ENCODE peak calls at places on chromosome 6, in six cellular contexts. K is body of pancreas, C is heart right ventricle, R is right atrium auricular region, N is tibial artery, F is gastrocnemius medialis. S is an unnamed sample.

GRCh38 chr6:25280617-25280990 is 1.4 kb downstream of the CARMIL1 start:
- DNase-seq in K (peak), C (no peak), R (no peak), N (no peak), F (no peak), S (no peak)

GRCh38 chr6:22681761-22682160 is 112.4 kb downstream of the HDGFL1 start:
- DNase-seq in K (no peak), C (no peak), R (no peak), N (no peak), F (no peak), S (no peak)

GRCh38 chr6:43970913-43971775 is 156.1 kb downstream of the MRPL14 start:
- DNase-seq in K (peak), C (no peak), R (no peak), N (no peak), F (peak), S (no peak)

GRCh38 chr6:143328885-143329284 is 121.6 kb downstream of the ADAT2 start:
- DNase-seq in K (no peak), C (no peak), R (no peak), N (no peak), F (no peak), S (no peak)

GRCh38 chr6:137089305-137089704 is 44.5 kb upstream of the IL20RA start:
- DNase-seq in K (peak), C (no peak), R (no peak), N (no peak), F (no peak), S (no peak)

GRCh38 chr6:32842021-32842650 is 1.7 kb downstream of the PSMB8 start:
- DNase-seq in K (no peak), C (no peak), R (no peak), N (no peak), F (no peak), S (no peak)

GRCh38 chr6:35955970-35956369 is 35.1 kb upstream of the SRPK1 start:
- DNase-seq in K (no peak), C (no peak), R (no peak), N (no peak), F (no peak), S (no peak)

GRCh38 chr6:160510976-160511617 is 153.0 kb downstream of the LPA start:
- DNase-seq in K (no peak), C (no peak), R (no peak), N (no peak), F (no peak), S (no peak)

GRCh38 chr6:144897441-144897921 is 612.3 kb downstream of the UTRN start:
- DNase-seq in K (no peak), C (no peak), R (no peak), N (no peak), F (no peak), S (no peak)

GRCh38 chr6:107698146-107698545 is 126.0 kb downstream of the SCML4 start:
- DNase-seq in K (no peak), C (no peak), R (no peak), N (no peak), F (no peak), S (no peak)

GRCh38 chr6:25041676-25042598 is 106.2 kb upstream of the RIPOR2 start:
- DNase-seq in K (no peak), C (no peak), R (no peak), N (no peak), F (no peak), S (peak)

GRCh38 chr6:36467625-36468024 is 24.8 kb downstream of the KCTD20 start:
- DNase-seq in K (no peak), C (no peak), R (no peak), N (no peak), F (no peak), S (no peak)

GRCh38 chr6:87879144-87879861 is 168.3 kb upstream of the SPACA1 start:
- DNase-seq in K (no peak), C (no peak), R (no peak), N (no peak), F (no peak), S (no peak)

GRCh38 chr6:30263734-30264133 is 50.5 kb upstream of the TRIM26 start:
- DNase-seq in K (no peak), C (no peak), R (no peak), N (no peak), F (no peak), S (no peak)

GRCh38 chr6:142302427-142303190 is 802 bp downstream of the ADGRG6 start:
- DNase-seq in K (no peak), C (no peak), R (no peak), N (no peak), F (no peak), S (no peak)

GRCh38 chr6:52087498-52087999 is at the start of gene PKHD1:
- DNase-seq in K (peak), C (no peak), R (no peak), N (no peak), F (no peak), S (no peak)

GRCh38 chr6:23601811-23602340 is 524.1 kb upstream of the NRSN1 start:
- DNase-seq in K (no peak), C (no peak), R (no peak), N (no peak), F (no peak), S (no peak)

GRCh38 chr6:20746805-20747204 is 212.5 kb downstream of the CDKAL1 start:
- DNase-seq in K (no peak), C (no peak), R (no peak), N (no peak), F (no peak), S (no peak)

GRCh38 chr6:55866110-55866509 is 9.3 kb downstream of the BMP5 start:
- DNase-seq in K (no peak), C (no peak), R (no peak), N (no peak), F (no peak), S (no peak)

GRCh38 chr6:164130151-164130550 is 715.6 kb downstream of the QKI start:
- DNase-seq in K (no peak), C (no peak), R (no peak), N (no peak), F (peak), S (no peak)

GRCh38 chr6:160661129-160661723 is 2.8 kb downstream of the LPA start:
- DNase-seq in K (no peak), C (no peak), R (no peak), N (no peak), F (no peak), S (no peak)

GRCh38 chr6:40164345-40164755 is 230.1 kb upstream of the MOCS1 start:
- DNase-seq in K (no peak), C (no peak), R (no peak), N (no peak), F (peak), S (no peak)

GRCh38 chr6:150253489-150253888 is 110.6 kb downstream of the PPP1R14C start:
- DNase-seq in K (no peak), C (no peak), R (no peak), N (no peak), F (no peak), S (no peak)

GRCh38 chr6:37838209-37838921 is 18.8 kb downstream of the ZFAND3 start:
- DNase-seq in K (no peak), C (no peak), R (no peak), N (no peak), F (no peak), S (no peak)

GRCh38 chr6:8057793-8058192 is 6.4 kb downstream of the BLOC1S5 start:
- DNase-seq in K (no peak), C (no peak), R (no peak), N (no peak), F (no peak), S (no peak)

GRCh38 chr6:157181649-157182048 is 141.7 kb downstream of the TMEM242 start:
- DNase-seq in K (no peak), C (no peak), R (no peak), N (no peak), F (no peak), S (no peak)

GRCh38 chr6:124819340-124819739 is 142.9 kb upstream of the RNF217 start:
- DNase-seq in K (no peak), C (no peak), R (no peak), N (no peak), F (no peak), S (no peak)

GRCh38 chr6:119974430-119975159 is 625.0 kb upstream of the MAN1A1 start:
- DNase-seq in K (no peak), C (no peak), R (no peak), N (no peak), F (no peak), S (no peak)

GRCh38 chr6:119980802-119981201 is 631.2 kb upstream of the MAN1A1 start:
- DNase-seq in K (no peak), C (no peak), R (no peak), N (no peak), F (no peak), S (no peak)

GRCh38 chr6:119979862-119980261 is 630.3 kb upstream of the MAN1A1 start:
- DNase-seq in K (no peak), C (no peak), R (no peak), N (no peak), F (no peak), S (no peak)

DNA sequence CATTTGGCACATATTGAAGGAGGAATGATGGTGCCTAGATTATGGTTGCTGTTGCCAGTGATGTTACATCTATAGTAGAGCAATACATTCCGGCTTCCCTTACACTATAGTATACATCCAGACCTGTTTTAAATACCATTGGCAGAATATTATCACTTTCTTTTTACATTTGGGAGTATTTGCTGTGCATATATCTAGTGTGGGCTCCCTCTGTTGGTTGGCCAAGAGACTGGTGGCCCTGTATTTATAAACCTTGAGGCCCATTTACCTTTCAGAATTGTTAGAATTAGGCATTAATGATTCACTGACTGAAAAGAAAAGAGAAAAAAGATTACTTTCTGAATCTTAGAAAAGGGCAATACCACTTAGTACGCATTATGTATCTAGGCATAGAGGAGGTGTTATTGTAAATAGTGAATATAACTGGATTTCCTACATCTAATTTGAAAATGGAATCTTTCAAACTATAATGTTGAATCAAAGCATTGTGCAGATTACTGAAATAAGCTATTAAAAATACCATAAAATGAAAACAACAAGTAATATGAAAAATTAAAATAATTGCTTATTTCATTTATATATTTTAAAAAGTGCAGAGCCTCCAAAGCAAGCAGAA is 628.8 kb upstream of the MAN1A1 start:
- DNase-seq in K (peak), C (no peak), R (no peak), N (no peak), F (no peak), S (no peak)
- TF ChIP-seq CTCF in K (peak), C (no peak), R (no peak), N (peak), F (no peak), S (peak)

GRCh38 chr6:128241221-128241620 is 279.2 kb downstream of the PTPRK start:
- DNase-seq in K (no peak), C (no peak), R (no peak), N (no peak), F (no peak), S (no peak)

GRCh38 chr6:128238248-128238647 is 282.2 kb downstream of the PTPRK start:
- DNase-seq in K (no peak), C (no peak), R (no peak), N (no peak), F (no peak), S (no peak)

GRCh38 chr6:128235556-128235955 is 284.8 kb downstream of the PTPRK start:
- DNase-seq in K (no peak), C (no peak), R (no peak), N (no peak), F (no peak), S (no peak)

GRCh38 chr6:128239898-128240509 is 280.4 kb downstream of the PTPRK start:
- DNase-seq in K (no peak), C (no peak), R (no peak), N (no peak), F (no peak), S (no peak)

DNA sequence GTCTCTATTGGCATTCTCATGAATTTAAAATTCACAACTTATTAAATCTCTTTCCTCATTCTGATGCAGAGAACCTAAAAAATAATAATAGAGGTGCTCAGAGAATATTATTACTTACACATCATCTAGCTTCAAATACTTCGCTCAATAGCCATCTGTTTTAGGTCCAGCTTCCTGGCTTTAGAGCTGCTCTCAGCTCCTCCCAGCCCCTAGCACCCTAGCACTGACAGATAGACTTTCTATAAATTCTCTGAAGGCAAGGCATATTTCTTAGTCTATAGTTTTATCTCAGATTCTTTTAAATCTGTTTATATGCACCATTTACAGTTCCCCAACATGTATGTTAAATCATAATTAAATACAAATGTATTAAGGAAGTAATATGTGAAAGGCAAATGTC is 281.3 kb downstream of the PTPRK start:
- DNase-seq in K (no peak), C (no peak), R (no peak), N (no peak), F (no peak), S (no peak)
- TF ChIP-seq CTCF in K (no peak), C (no peak), R (no peak), N (no peak), F (no peak), S (no peak)

GRCh38 chr6:113414511-113414910 is 442.6 kb upstream of the MARCKS start:
- DNase-seq in K (peak), C (no peak), R (no peak), N (peak), F (no peak), S (no peak)
- TF ChIP-seq CTCF in K (peak), C (peak), R (peak), N (peak), F (no peak), S (no peak)

GRCh38 chr6:166704171-166704570 is 77.1 kb upstream of the RPS6KA2 start:
- DNase-seq in K (no peak), C (no peak), R (no peak), N (no peak), F (no peak), S (no peak)

GRCh38 chr6:166710084-166710483 is 83.0 kb upstream of the RPS6KA2 start:
- DNase-seq in K (no peak), C (no peak), R (no peak), N (no peak), F (no peak), S (no peak)

GRCh38 chr6:166705070-166705469 is 78.0 kb upstream of the RPS6KA2 start:
- DNase-seq in K (peak), C (no peak), R (no peak), N (no peak), F (no peak), S (no peak)

GRCh38 chr6:166708466-166708865 is 81.4 kb upstream of the RPS6KA2 start:
- DNase-seq in K (no peak), C (no peak), R (no peak), N (no peak), F (no peak), S (no peak)

GRCh38 chr6:166707045-166707444 is 80.0 kb upstream of the RPS6KA2 start:
- DNase-seq in K (peak), C (peak), R (no peak), N (no peak), F (peak), S (no peak)
- TF ChIP-seq CTCF in K (peak), C (peak), R (peak), N (no peak), F (peak), S (no peak)

S was measured in activated B cell treated with CpG ODN at 0.5 μM for 24 hours.